ENCODE peak calls at places on chromosomes 3 and 15, in six cellular contexts. C is A549, H is HL-60, G is astrocyte, E is cardiac fibroblast, K is AG09309. Z is an unnamed sample.

GRCh38 chr3:110199588-110199943 is 862.2 kb upstream of the DPPA4 start:
- DNase-seq in K (no peak), C (no peak), G (no peak), H (no peak), E (no peak), Z (no peak)

GRCh38 chr3:155676252-155676981 is 68.5 kb downstream of the PLCH1 start:
- DNase-seq in G (peak), K (no peak), E (peak), H (no peak), C (peak), Z (no peak)

GRCh38 chr3:28476764-28477163 is 128.1 kb upstream of the AZI2 start:
- DNase-seq in E (no peak), G (no peak), C (no peak), H (no peak), K (no peak), Z (no peak)

GRCh38 chr15:68279218-68279533 is 1.6 kb downstream of the FEM1B start:
- DNase-seq in C (no peak), H (no peak), K (no peak), G (no peak), E (no peak), Z (no peak)

GRCh38 chr15:94231728-94232086 is 346 bp downstream of the MCTP2 start:
- DNase-seq in E (no peak), C (no peak), K (no peak), H (peak), G (no peak), Z (peak)

GRCh38 chr3:151837057-151837456 is 23.1 kb downstream of the AADAC start:
- DNase-seq in C (peak), H (peak), K (no peak), G (peak), E (peak), Z (no peak)

GRCh38 chr15:60389261-60390077 is 8.3 kb downstream of the ANXA2 start:
- DNase-seq in K (no peak), H (no peak), G (no peak), C (no peak), E (no peak), Z (peak)

GRCh38 chr3:53715815-53716483 is 130.3 kb downstream of the CHDH start:
- DNase-seq in H (no peak), C (no peak), G (peak), K (no peak), E (peak), Z (no peak)

GRCh38 chr3:154194869-154195268 is 73.7 kb downstream of the ARHGEF26 start:
- DNase-seq in G (no peak), K (no peak), C (no peak), E (no peak), H (no peak), Z (no peak)

GRCh38 chr3:169818330-169818729 is 5.6 kb upstream of the LRRC34 start:
- DNase-seq in K (no peak), E (peak), H (no peak), G (peak), C (no peak), Z (no peak)

GRCh38 chr3:135929670-135930069 is 35.9 kb upstream of the PPP2R3A start:
- DNase-seq in H (no peak), G (peak), C (no peak), K (no peak), E (peak), Z (no peak)

GRCh38 chr3:178353292-178353814 is 182.9 kb upstream of the KCNMB2 start:
- DNase-seq in G (peak), H (no peak), C (no peak), K (no peak), E (peak), Z (no peak)

GRCh38 chr3:56183529-56183928 is 284.7 kb downstream of the ERC2 start:
- DNase-seq in G (no peak), K (no peak), E (no peak), C (no peak), H (no peak), Z (no peak)

GRCh38 chr15:65192016-65192415 is 6.9 kb upstream of the CLPX start:
- DNase-seq in C (peak), H (no peak), K (no peak), E (peak), G (no peak), Z (no peak)

GRCh38 chr3:161150001-161150525 is 44.9 kb upstream of the B3GALNT1 start:
- DNase-seq in K (no peak), E (no peak), G (peak), C (no peak), H (no peak), Z (no peak)

GRCh38 chr3:62098646-62099365 is 274.5 kb downstream of the FEZF2 start:
- DNase-seq in H (no peak), E (no peak), K (peak), C (no peak), G (peak), Z (no peak)

DNA sequence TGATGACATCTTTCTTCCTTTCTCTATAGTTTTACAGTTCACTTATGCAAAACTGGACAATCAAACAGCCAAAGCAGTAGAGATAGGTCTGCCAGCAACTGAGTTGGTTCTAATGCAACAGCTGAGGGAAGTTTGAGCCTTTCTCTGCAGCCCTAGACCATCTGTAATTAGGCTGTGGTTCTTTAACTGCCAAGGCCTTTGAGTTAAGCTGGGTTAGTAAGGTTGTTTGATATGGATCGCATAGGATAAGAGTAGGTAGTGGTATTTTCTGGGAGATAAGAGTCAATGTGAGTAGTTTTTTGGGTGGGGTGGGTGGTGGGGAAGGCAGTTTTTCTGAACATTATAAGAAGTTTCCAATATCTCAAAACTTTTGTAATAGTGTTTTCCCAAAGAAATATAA is 2.9 kb downstream of the RPL39L start:
- DNase-seq in G (no peak), C (no peak), H (no peak), E (no peak), K (no peak), Z (no peak)
- TF ChIP-seq CTCF in G (no peak), C (no peak), H (no peak), E (no peak), K (no peak), Z (no peak)

GRCh38 chr3:117059054-117059989 is 349.7 kb downstream of the TUSC7 start:
- DNase-seq in C (peak), G (peak), K (no peak), H (no peak), E (peak), Z (no peak)
- TF ChIP-seq CTCF in C (peak), G (peak), K (peak), H (peak), E (peak), Z (no peak)

GRCh38 chr15:58758141-58758540 is 8.6 kb upstream of the ADAM10 start:
- DNase-seq in E (peak), G (no peak), K (no peak), H (no peak), C (peak), Z (peak)
- TF ChIP-seq CTCF in E (peak), G (no peak), K (peak), H (no peak), C (peak), Z (no peak)

GRCh38 chr3:126985143-126985985 is 2.4 kb downstream of the PLXNA1 start:
- DNase-seq in C (no peak), H (no peak), K (no peak), G (no peak), E (no peak), Z (no peak)
- TF ChIP-seq CTCF in C (no peak), H (no peak), K (no peak), G (no peak), E (no peak), Z (no peak)

DNA sequence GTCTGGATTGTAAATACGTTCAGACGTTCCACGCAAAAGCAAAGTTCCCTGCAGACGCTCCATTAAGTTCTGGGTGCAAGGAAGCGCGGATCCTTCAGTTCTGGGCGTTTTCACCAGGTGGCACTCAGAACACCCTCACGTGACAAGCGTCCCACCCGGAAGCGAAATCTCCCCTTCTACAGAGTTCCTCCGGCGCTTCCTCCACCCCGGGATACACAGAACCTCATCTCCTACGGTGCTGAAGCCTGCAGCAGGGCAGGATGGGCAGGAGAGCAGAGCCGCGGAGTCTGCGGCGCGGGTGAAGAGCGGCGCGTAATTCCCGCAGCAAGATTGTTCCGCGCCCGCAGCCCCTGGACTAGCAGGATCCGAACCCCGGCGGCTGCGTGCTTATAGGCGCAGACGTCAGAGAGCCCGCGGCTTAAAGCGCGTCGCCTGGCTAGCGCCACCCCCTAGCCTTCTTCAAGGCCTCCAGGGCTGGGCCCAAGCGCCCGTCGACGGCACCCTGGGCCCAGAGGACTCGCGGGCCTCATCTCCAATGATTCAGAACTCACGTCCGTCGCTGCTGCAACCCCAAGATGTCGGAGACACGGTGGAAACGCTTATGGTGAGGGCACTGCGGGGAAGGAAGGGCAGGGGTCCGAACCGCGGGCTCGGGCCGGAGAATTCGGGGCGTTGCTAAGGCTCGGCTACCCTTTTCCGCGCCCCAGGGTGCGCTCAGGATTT is at the start of gene SLC25A38:
- DNase-seq in G (peak), H (peak), K (peak), C (peak), E (peak), Z (peak)
- TF ChIP-seq CTCF in G (peak), H (peak), K (peak), C (peak), E (peak), Z (no peak)

GRCh38 chr3:63248015-63248414 is 30.1 kb upstream of the SYNPR start:
- DNase-seq in G (no peak), H (no peak), C (no peak), E (no peak), K (no peak), Z (no peak)
- TF ChIP-seq CTCF in G (no peak), H (no peak), C (no peak), E (no peak), K (no peak), Z (no peak)

DNA sequence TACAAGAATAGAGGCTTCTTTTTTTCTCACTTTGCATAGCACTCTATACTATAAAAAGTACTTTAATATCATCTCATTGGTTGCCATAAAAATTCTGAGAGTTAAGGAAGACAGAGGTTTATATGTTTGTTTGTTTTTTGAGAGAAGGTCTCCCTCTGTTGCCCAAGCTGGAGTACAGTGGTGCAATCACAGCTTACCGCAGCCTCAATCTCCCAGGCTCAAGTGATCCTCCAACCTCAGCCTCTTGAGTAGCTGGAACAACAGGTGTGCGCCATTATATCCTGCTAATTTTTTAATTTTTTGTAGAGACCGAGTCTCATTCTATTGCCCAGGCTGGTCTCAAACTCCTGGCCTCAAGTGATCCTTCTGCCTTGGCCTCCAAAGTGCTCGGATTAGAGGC is 250.2 kb downstream of the LPP start:
- DNase-seq in E (no peak), C (no peak), G (no peak), H (no peak), K (no peak), Z (no peak)
- TF ChIP-seq CTCF in E (no peak), C (no peak), G (no peak), H (no peak), K (no peak), Z (no peak)

GRCh38 chr3:6222069-6222468 is 638.8 kb upstream of the GRM7 start:
- DNase-seq in E (no peak), K (no peak), G (no peak), H (no peak), C (no peak), Z (no peak)
- TF ChIP-seq CTCF in E (no peak), K (no peak), G (no peak), H (no peak), C (no peak), Z (no peak)

DNA sequence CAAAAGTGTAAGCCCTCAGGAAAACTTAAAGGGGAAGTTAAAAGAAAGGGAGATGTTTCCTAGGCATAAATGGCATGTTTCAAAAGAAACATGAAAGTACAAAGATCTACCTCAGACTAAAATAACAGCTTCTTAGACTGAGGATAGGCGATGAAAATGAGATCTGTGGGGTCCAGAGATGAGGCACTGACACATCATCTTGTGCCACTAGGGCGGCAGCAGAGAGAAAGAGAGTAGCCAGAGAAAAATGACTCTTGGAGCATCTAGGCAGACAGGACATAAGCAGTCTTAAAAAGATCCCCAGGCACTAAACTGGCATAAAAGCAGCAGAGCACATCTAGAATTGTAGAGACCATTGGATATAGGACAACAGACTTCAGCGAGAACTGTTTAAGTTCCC is 42.5 kb upstream of the RFX7 start:
- DNase-seq in G (no peak), C (peak), E (no peak), K (no peak), H (peak), Z (no peak)
- TF ChIP-seq CTCF in G (no peak), C (peak), E (peak), K (no peak), H (peak), Z (peak)

GRCh38 chr3:25894101-25894500 is 104.2 kb downstream of the OXSM start:
- DNase-seq in H (no peak), K (no peak), E (no peak), C (no peak), G (no peak), Z (no peak)
- TF ChIP-seq CTCF in H (no peak), K (no peak), E (no peak), C (no peak), G (no peak), Z (no peak)

Z was measured in GM20000.